ENCODE peak calls at places on chromosomes 16 and 17, in nine cellular contexts. X is SK-N-SH; E is neural progenitor cell; S is effector memory CD4-positive, alpha-beta T cell; V is ascending aorta; Z is IMR-90; C is OCI-LY7; O is gastrocnemius medialis; H is fibroblast of lung. F is an unnamed sample. For H3K4me1, the result is how much of the 10 kb centered on the place peaks cover.

GRCh38 chr16:64211306-64211705 is 910.6 kb downstream of the CDH11 start:
- DNase-seq in V (no peak), Z (no peak), S (no peak), E (no peak), C (no peak), X (no peak), H (no peak), O (no peak), F (no peak)

GRCh38 chr17:27733771-27734170 is 66.6 kb downstream of the NOS2 start:
- DNase-seq in S (no peak), O (no peak), C (no peak), E (no peak), H (no peak), Z (peak), X (no peak), V (no peak), F (no peak)

GRCh38 chr17:20010099-20010863 is 1.1 kb downstream of the SPECC1 start:
- DNase-seq in X (peak), C (no peak), Z (peak), S (no peak), E (peak), H (peak), V (peak), O (no peak), F (peak)

GRCh38 chr16:57213462-57213861 is 27.3 kb downstream of the RSPRY1 start:
- DNase-seq in S (no peak), H (no peak), E (no peak), O (no peak), X (no peak), C (no peak), V (no peak), Z (no peak), F (no peak)

GRCh38 chr16:11340710-11341109 is 4.5 kb upstream of the RMI2 start:
- DNase-seq in V (no peak), C (no peak), O (no peak), Z (no peak), E (no peak), X (no peak), S (no peak), H (no peak), F (no peak)

GRCh38 chr17:57406131-57406980 is 150.0 kb downstream of the MSI2 start:
- DNase-seq in S (no peak), E (peak), V (no peak), X (no peak), O (no peak), C (no peak), Z (peak), H (peak), F (no peak)

GRCh38 chr17:40547079-40547784 is 18.0 kb downstream of the CCR7 start:
- DNase-seq in C (peak), E (no peak), S (peak), O (no peak), X (no peak), H (no peak), V (peak), Z (no peak), F (peak)

GRCh38 chr17:3944485-3945388 is 19.5 kb downstream of the ATP2A3 start:
- DNase-seq in C (peak), H (peak), E (peak), X (peak), S (peak), O (no peak), Z (peak), V (no peak), F (no peak)

GRCh38 chr16:47064775-47065174 is 79.0 kb downstream of the NETO2 start:
- DNase-seq in C (no peak), V (no peak), Z (no peak), X (no peak), H (no peak), O (no peak), S (no peak), E (no peak), F (no peak)

GRCh38 chr16:4414187-4414909 is 2.0 kb downstream of the CORO7 start:
- DNase-seq in S (peak), H (no peak), E (no peak), V (no peak), C (peak), Z (no peak), O (no peak), X (no peak), F (no peak)

GRCh38 chr16:69402448-69402847 is 16.6 kb upstream of the TERF2 start:
- DNase-seq in X (no peak), H (no peak), V (no peak), Z (no peak), C (peak), S (no peak), O (no peak), E (no peak), F (no peak)

GRCh38 chr16:52451971-52452421 is 94.9 kb downstream of the TOX3 start:
- DNase-seq in S (no peak), H (no peak), O (no peak), C (no peak), Z (no peak), E (no peak), V (no peak), X (no peak), F (no peak)

GRCh38 chr17:6502871-6503509 is 53.4 kb downstream of the PITPNM3 start:
- DNase-seq in E (no peak), X (no peak), C (no peak), S (no peak), H (no peak), Z (no peak), V (no peak), O (no peak), F (no peak)

GRCh38 chr16:58086381-58087208 is 42.6 kb downstream of the CFAP20 start:
- DNase-seq in O (no peak), C (no peak), E (no peak), X (peak), S (no peak), H (no peak), V (no peak), Z (no peak), F (no peak)

GRCh38 chr17:45016823-45017222 is 34.6 kb downstream of the DCAKD start:
- DNase-seq in X (no peak), V (no peak), Z (no peak), E (peak), H (no peak), C (peak), O (no peak), S (no peak), F (no peak)

GRCh38 chr17:60914078-60914477 is 236.4 kb downstream of the BCAS3 start:
- DNase-seq in C (no peak), O (no peak), Z (peak), H (no peak), X (no peak), V (no peak), E (no peak), S (no peak), F (no peak)

GRCh38 chr16:67541391-67542263 is 13.0 kb downstream of the RIPOR1 start:
- DNase-seq in X (no peak), O (no peak), S (no peak), Z (peak), H (no peak), C (no peak), E (no peak), V (no peak), F (no peak)

GRCh38 chr17:17417718-17418151 is 59.1 kb upstream of the MED9 start:
- DNase-seq in C (no peak), V (no peak), X (no peak), Z (no peak), H (no peak), O (no peak), E (no peak), S (no peak), F (no peak)

GRCh38 chr16:56145369-56145768 is 45.9 kb upstream of the GNAO1 start:
- DNase-seq in E (no peak), H (no peak), S (no peak), X (no peak), O (no peak), Z (no peak), C (no peak), V (no peak), F (no peak)

GRCh38 chr17:7352559-7352889 is 562 bp downstream of the KCTD11 start:
- DNase-seq in E (no peak), O (no peak), V (no peak), S (no peak), H (no peak), X (no peak), C (no peak), Z (no peak), F (no peak)

GRCh38 chr17:82367724-82368524 is 3.6 kb upstream of the UTS2R start:
- DNase-seq in O (no peak), S (no peak), C (peak), X (peak), Z (peak), V (no peak), E (no peak), H (no peak), F (no peak)

GRCh38 chr16:78447164-78447563 is 347.7 kb downstream of the WWOX start:
- DNase-seq in O (no peak), C (no peak), X (no peak), E (no peak), V (no peak), H (peak), Z (no peak), S (no peak), F (no peak)

GRCh38 chr16:72400257-72401078 is 228.5 kb upstream of the PMFBP1 start:
- DNase-seq in C (peak), E (peak), O (no peak), Z (peak), H (peak), S (no peak), X (peak), V (no peak), F (no peak)

GRCh38 chr17:47204722-47205418 is 4.3 kb upstream of the MYL4 start:
- DNase-seq in V (no peak), C (peak), X (no peak), S (peak), Z (peak), E (no peak), O (no peak), H (peak), F (peak)

GRCh38 chr17:18966831-18967624 is 15.1 kb downstream of the SLC5A10 start:
- DNase-seq in E (peak), S (no peak), V (no peak), C (no peak), Z (peak), H (peak), X (no peak), O (peak), F (no peak)

GRCh38 chr16:26178298-26178697 is 486.5 kb downstream of the HS3ST4 start:
- DNase-seq in C (no peak), H (no peak), S (no peak), O (no peak), Z (no peak), V (no peak), X (no peak), E (no peak), F (no peak)

GRCh38 chr17:7034955-7035590 is 742 bp upstream of the SLC16A13 start:
- DNase-seq in E (no peak), S (no peak), O (no peak), H (no peak), C (peak), V (no peak), X (no peak), Z (no peak), F (no peak)

GRCh38 chr16:77443834-77444460 is 9.1 kb upstream of the ADAMTS18 start:
- DNase-seq in H (no peak), Z (no peak), V (no peak), O (no peak), C (no peak), E (no peak), X (no peak), S (no peak), F (no peak)

GRCh38 chr17:50768348-50768761 is 1.0 kb upstream of the ANKRD40CL start:
- DNase-seq in Z (no peak), S (no peak), X (no peak), E (no peak), O (no peak), H (no peak), V (no peak), C (no peak), F (no peak)

GRCh38 chr16:8550728-8551387 is 39.5 kb downstream of the TMEM114 start:
- DNase-seq in S (no peak), C (no peak), O (no peak), Z (no peak), X (no peak), H (no peak), E (no peak), V (no peak), F (no peak)

GRCh38 chr16:65377131-65377649 is 255.3 kb upstream of the CDH11 start:
- DNase-seq in O (no peak), V (no peak), H (no peak), E (no peak), S (no peak), Z (no peak), C (no peak), X (no peak), F (no peak)

DNA sequence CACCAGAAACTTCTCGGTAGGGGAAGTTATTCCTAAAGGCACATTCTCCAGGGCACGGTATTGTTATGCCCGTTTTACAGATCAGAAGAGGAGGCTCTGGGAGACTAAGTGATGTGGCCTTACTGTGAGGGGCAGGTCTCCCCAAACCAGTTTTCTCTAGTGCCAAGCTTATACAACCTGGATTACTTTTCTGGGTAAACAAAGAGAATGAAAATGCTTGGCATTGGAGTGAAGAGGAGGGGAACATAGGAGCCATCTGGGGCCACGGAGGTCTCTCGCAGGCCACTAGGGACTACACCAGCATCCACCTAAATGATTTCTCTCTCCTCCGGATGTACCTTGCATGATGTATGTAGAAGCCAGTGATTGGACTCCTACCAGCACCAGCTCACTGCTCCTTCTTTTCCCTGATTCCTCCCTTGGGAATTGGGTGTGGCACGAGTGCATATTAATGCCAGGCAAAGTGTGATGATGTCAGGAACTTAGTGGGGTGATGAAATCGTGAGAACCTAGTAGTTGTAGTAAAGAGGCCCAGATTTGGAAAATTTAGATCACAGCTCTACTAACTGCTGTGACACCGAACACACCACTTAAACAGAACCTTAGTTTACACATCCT is 687 bp downstream of the TOM1L1 start:
- DNase-seq in H (peak), X (peak), E (no peak), Z (peak), S (no peak), V (peak), C (no peak), O (no peak), F (no peak)
- H3K27ac ChIP-seq in H (no peak), X (peak), E (no peak), Z (no peak), S (no peak), V (peak), C (no peak), O (peak), F (peak)

GRCh38 chr16:50304467-50305440 is 38.4 kb downstream of the ADCY7 start:
- DNase-seq in E (no peak), V (peak), Z (no peak), S (no peak), O (no peak), C (no peak), H (no peak), X (peak), F (peak)

GRCh38 chr16:50303041-50303604 is 36.8 kb downstream of the ADCY7 start:
- DNase-seq in H (peak), O (no peak), X (peak), Z (peak), V (peak), C (no peak), S (no peak), E (no peak), F (peak)

GRCh38 chr16:50305441-50306061 is 39.2 kb downstream of the ADCY7 start:
- DNase-seq in S (no peak), X (peak), Z (no peak), H (no peak), O (no peak), E (no peak), V (peak), C (no peak), F (no peak)

GRCh38 chr16:50302472-50303005 is 36.2 kb downstream of the ADCY7 start:
- DNase-seq in O (no peak), H (no peak), X (peak), C (no peak), E (no peak), Z (no peak), V (peak), S (no peak), F (peak)

GRCh38 chr16:50303605-50304466 is 37.5 kb downstream of the ADCY7 start:
- DNase-seq in H (peak), E (no peak), V (peak), O (no peak), X (peak), C (no peak), S (no peak), Z (peak), F (peak)
- H3K4me3 ChIP-seq in H (no peak), E (no peak), V (no peak), O (no peak), X (no peak), C (no peak), S (no peak), Z (no peak), F (no peak)

GRCh38 chr17:48594412-48595106 is 980 bp upstream of the HOXB5 start:
- DNase-seq in O (no peak), V (no peak), C (no peak), Z (peak), E (no peak), X (no peak), H (peak), S (no peak), F (no peak)
- H3K4me1 ChIP-seq in O (under half), V (under half), C (under half), Z (under half), E (under half), X (under half), H (under half), S (under half), F (under half)

GRCh38 chr17:2595200-2595599 is 1.7 kb downstream of the PAFAH1B1 start:
- DNase-seq in X (no peak), S (no peak), H (no peak), O (no peak), C (peak), V (no peak), E (no peak), Z (no peak), F (no peak)
- H3K27ac ChIP-seq in X (no peak), S (peak), H (peak), O (peak), C (peak), V (peak), E (peak), Z (no peak), F (peak)

GRCh38 chr17:49467175-49467574 is 27.9 kb upstream of the NGFR start:
- DNase-seq in V (no peak), Z (no peak), C (no peak), X (no peak), S (no peak), O (no peak), H (no peak), E (no peak), F (no peak)
- H3K4me3 ChIP-seq in V (no peak), Z (no peak), C (no peak), X (no peak), S (no peak), O (no peak), H (no peak), E (no peak), F (no peak)

DNA sequence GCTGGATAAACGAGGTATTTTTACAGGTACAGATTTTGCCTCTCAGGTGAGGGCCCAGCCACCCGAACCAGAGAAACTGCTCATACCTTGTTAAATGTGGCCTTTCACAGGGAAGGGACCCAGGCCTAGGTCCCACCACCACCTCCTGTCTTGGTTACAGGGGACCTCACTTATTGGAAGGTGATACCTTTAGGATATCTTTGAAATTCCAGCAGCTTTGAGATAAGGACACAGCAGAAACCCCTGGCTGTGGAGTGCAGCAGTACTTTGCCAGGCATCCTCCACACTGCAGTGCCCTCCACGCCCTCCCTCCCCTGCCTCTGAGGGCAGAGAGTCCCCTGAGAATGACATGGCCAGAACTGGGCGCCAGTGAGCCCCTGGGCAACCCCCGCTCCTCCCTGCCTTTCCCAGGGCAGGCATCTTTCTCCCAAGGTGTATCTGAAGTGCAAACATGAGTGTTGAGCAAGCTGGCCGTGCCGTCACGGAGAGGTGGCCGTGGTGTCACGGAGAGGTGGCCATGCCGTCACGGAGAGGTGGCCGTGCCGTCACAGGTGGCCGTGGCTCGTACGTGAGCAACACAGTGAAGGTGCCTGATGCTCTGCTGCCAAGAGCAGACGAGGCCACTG is 134.7 kb upstream of the CHMP6 start:
- DNase-seq in X (no peak), E (no peak), Z (peak), V (no peak), O (no peak), C (no peak), H (no peak), S (no peak), F (no peak)
- H3K4me1 ChIP-seq in X (under half), E (under half), Z (half or more), V (under half), O (under half), C (under half), H (under half), S (under half), F (under half)

GRCh38 chr16:30746638-30747160 is 1.5 kb upstream of the PHKG2 start:
- DNase-seq in C (no peak), S (no peak), H (no peak), E (no peak), O (no peak), V (no peak), Z (no peak), X (no peak), F (no peak)

GRCh38 chr16:30747799-30748633 is at the start of gene PHKG2:
- DNase-seq in X (peak), V (peak), E (peak), S (peak), O (peak), C (peak), Z (peak), H (peak), F (peak)

GRCh38 chr16:30750876-30751465 is 2.7 kb downstream of the PHKG2 start:
- DNase-seq in E (no peak), Z (no peak), O (no peak), H (no peak), X (no peak), S (no peak), V (no peak), C (no peak), F (no peak)

GRCh38 chr16:30747331-30747730 is 894 bp upstream of the PHKG2 start:
- DNase-seq in Z (peak), X (no peak), C (no peak), H (no peak), S (no peak), O (no peak), V (no peak), E (no peak), F (no peak)

GRCh38 chr16:30748634-30749445 is 615 bp downstream of the PHKG2 start:
- DNase-seq in E (peak), C (peak), X (peak), Z (peak), S (no peak), V (no peak), H (peak), O (no peak), F (no peak)
- H3K27ac ChIP-seq in E (peak), C (no peak), X (peak), Z (peak), S (peak), V (peak), H (peak), O (peak), F (peak)

F was measured in tibial artery.